ENCODE peak calls at places on chromosomes 16 and 17, in four cellular contexts. K is A549, W is HepG2, X is GM12878. M is an unnamed sample.

GRCh38 chr17:1787301-1787902 is 25.5 kb downstream of the SERPINF1 start:
- DNase-seq in W (peak), K (peak), X (no peak), M (no peak)

GRCh38 chr17:6047966-6048365 is 22.2 kb upstream of the WSCD1 start:
- DNase-seq in X (no peak), K (no peak), W (no peak), M (no peak)

GRCh38 chr17:71409712-71410111 is 711.1 kb upstream of the SOX9 start:
- DNase-seq in K (no peak), W (no peak), X (no peak), M (no peak)

GRCh38 chr16:56477096-56477878 is 25.9 kb downstream of the OGFOD1 start:
- DNase-seq in K (peak), X (no peak), W (peak), M (no peak)

GRCh38 chr16:31243734-31244670 is 15.8 kb upstream of the ITGAM start:
- DNase-seq in K (no peak), W (no peak), X (peak), M (no peak)

GRCh38 chr17:47317119-47317518 is 6.6 kb upstream of the EFCAB13 start:
- DNase-seq in X (no peak), K (no peak), W (no peak), M (no peak)

GRCh38 chr17:76947309-76947708 is 79.1 kb downstream of the MGAT5B start:
- DNase-seq in W (no peak), X (no peak), K (no peak), M (no peak)

GRCh38 chr16:73025111-73025505 is 22.8 kb downstream of the ZFHX3 start:
- DNase-seq in X (no peak), W (no peak), K (no peak), M (no peak)

GRCh38 chr17:40915721-40916256 is 21.7 kb downstream of the KRT23 start:
- DNase-seq in K (no peak), X (peak), W (no peak), M (no peak)

GRCh38 chr16:84396537-84397008 is 28.2 kb downstream of the ATP2C2 start:
- DNase-seq in W (no peak), X (no peak), K (peak), M (no peak)

GRCh38 chr17:35284955-35285354 is 42.1 kb downstream of the SLFN5 start:
- DNase-seq in K (no peak), W (no peak), X (no peak), M (no peak)

GRCh38 chr16:74667215-74667765 is 613 bp upstream of the RFWD3 start:
- DNase-seq in W (peak), X (no peak), K (no peak), M (peak)

GRCh38 chr17:29733151-29733550 is 110.4 kb upstream of the CORO6 start:
- DNase-seq in X (no peak), K (no peak), W (no peak), M (no peak)
- TF ChIP-seq CHD4 in X (no peak), K (no peak), W (no peak), M (no peak)

GRCh38 chr17:39139137-39139516 is 12.3 kb downstream of the PLXDC1 start:
- DNase-seq in K (peak), X (no peak), W (no peak), M (no peak)
- TF ChIP-seq CHD4 in K (no peak), X (no peak), W (no peak), M (no peak)

DNA sequence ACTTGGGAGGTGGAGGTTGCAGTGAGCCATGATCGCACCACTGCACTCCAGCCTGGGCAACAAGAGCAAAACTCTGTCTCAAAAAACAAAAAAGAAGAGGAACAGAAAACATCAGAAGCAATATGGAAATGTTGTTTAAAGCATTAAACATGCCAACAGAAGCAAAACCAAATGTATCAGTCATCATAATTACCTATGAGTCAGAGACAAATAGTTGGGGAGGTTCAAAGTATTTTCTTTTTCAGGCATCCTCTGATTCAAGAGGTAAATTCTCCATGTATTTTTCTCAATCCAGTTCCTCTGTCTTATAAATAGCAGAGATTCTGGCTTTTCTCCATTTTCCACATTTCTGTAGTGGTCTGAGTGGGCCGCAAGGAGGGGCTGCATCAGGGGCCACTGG is 2.1 kb upstream of the TM4SF5 start:
- DNase-seq in W (peak), X (no peak), K (no peak), M (no peak)
- TF ChIP-seq CHD4 in W (no peak), X (no peak), K (no peak), M (no peak)

GRCh38 chr17:58092797-58093385 is 9.7 kb downstream of the DYNLL2 start:
- DNase-seq in X (no peak), K (no peak), W (no peak), M (no peak)

GRCh38 chr17:58088624-58089023 is 5.4 kb downstream of the DYNLL2 start:
- DNase-seq in W (no peak), X (no peak), K (no peak), M (no peak)

GRCh38 chr17:58089111-58089510 is 5.9 kb downstream of the DYNLL2 start:
- DNase-seq in K (no peak), W (no peak), X (no peak), M (no peak)

GRCh38 chr17:58092101-58092796 is 9.0 kb downstream of the DYNLL2 start:
- DNase-seq in W (no peak), K (no peak), X (no peak), M (no peak)

GRCh38 chr17:58091024-58091567 is 7.9 kb downstream of the DYNLL2 start:
- DNase-seq in W (no peak), K (no peak), X (no peak), M (no peak)
- TF ChIP-seq CHD4 in W (no peak), K (no peak), X (no peak), M (no peak)

DNA sequence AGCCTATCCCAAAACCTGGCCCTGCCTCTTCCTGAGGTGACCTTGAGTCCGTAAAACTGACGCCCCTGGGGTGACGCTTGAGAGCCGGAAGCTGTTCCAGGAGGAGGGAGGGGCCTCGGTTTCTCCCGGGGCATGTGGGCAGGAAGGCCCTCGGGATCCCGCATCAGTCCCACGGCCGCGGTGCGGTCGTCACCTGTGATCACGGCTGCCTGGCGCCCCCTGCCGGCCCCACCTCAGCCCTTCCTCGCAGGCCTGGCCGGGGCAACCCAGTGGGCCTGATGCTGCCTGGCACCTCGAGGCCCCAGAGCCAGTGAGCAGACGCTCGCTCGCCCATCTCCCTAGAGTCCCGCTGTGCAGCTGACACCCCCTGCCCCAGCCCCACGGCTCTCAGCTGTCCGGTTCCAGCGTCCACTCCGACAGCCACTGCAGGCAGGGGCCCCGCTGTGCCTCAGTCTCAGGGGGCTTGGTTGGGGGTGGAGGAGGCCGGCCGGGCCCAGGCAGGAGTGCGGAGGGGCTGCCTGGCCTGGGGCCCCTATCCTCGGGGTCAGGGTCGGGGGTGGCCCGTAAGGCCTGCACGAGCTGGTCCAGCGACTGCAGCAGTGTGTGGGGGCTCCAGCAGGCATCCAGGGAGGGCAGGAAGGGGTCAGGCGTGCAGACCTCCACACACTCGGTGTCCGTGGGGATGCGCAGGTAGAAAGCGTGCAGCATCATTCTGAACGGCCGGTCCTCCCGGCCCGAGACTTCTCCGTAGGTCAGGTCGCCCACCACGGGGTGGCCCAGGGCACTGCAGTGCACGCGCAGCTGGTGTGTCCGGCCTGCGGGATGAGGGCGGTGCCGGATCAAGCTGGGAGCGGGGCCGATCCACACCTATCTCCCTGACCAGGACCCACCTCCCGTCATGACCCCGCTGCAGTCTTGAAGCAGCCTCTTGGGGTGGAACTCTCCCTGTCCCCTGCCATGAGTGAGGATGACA is 2.3 kb downstream of the RPUSD1 start:
- DNase-seq in W (peak), K (peak), X (no peak), M (peak)
- TF ChIP-seq CHD4 in W (no peak), K (no peak), X (no peak), M (no peak)

GRCh38 chr16:87203060-87203656 is 114.0 kb downstream of the C16orf95 start:
- DNase-seq in X (no peak), K (peak), W (peak), M (peak)

GRCh38 chr16:87201777-87202176 is 115.4 kb downstream of the C16orf95 start:
- DNase-seq in K (no peak), W (no peak), X (no peak), M (no peak)

GRCh38 chr16:87200637-87201036 is 116.6 kb downstream of the C16orf95 start:
- DNase-seq in W (no peak), K (no peak), X (no peak), M (no peak)

GRCh38 chr16:87201052-87201451 is 116.1 kb downstream of the C16orf95 start:
- DNase-seq in W (no peak), K (no peak), X (no peak), M (no peak)

GRCh38 chr16:87202346-87202745 is 114.8 kb downstream of the C16orf95 start:
- DNase-seq in K (no peak), W (no peak), X (no peak), M (no peak)
- TF ChIP-seq CHD4 in K (no peak), W (no peak), X (no peak), M (no peak)

GRCh38 chr17:14557482-14557881 is 256.6 kb downstream of the HS3ST3B1 start:
- DNase-seq in K (no peak), W (no peak), X (no peak), M (no peak)

GRCh38 chr17:14552311-14552710 is 251.4 kb downstream of the HS3ST3B1 start:
- DNase-seq in K (no peak), W (no peak), X (no peak), M (no peak)

GRCh38 chr17:14559220-14559619 is 258.3 kb downstream of the HS3ST3B1 start:
- DNase-seq in K (no peak), X (no peak), W (no peak), M (no peak)

GRCh38 chr17:14559720-14560119 is 258.8 kb downstream of the HS3ST3B1 start:
- DNase-seq in W (no peak), K (no peak), X (no peak), M (no peak)

GRCh38 chr17:14553847-14554246 is 253.0 kb downstream of the HS3ST3B1 start:
- DNase-seq in X (no peak), K (no peak), W (no peak), M (no peak)
- TF ChIP-seq CHD4 in X (no peak), K (no peak), W (no peak), M (no peak)

DNA sequence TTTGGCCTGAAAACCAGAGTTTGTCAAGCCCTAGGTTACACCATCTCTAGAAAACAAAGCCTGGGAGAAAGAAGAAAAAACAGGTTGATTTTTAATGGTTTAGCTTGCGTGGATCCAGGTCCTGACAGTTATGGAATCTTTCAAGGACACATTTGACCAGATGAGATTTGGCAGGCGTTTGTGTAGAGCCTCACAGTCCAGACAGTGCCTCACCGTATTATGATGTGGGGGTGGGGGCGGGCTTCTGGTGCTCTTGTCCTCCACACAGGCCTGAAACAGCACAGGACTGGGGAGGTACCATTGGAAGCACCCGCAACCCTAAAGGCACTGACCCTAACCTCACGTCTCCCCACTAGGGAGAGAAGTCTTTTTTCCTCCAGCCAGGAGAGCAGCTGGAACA is 19.6 kb downstream of the MVP start:
- DNase-seq in X (no peak), W (no peak), K (no peak), M (no peak)
- TF ChIP-seq CHD4 in X (no peak), W (no peak), K (no peak), M (no peak)

DNA sequence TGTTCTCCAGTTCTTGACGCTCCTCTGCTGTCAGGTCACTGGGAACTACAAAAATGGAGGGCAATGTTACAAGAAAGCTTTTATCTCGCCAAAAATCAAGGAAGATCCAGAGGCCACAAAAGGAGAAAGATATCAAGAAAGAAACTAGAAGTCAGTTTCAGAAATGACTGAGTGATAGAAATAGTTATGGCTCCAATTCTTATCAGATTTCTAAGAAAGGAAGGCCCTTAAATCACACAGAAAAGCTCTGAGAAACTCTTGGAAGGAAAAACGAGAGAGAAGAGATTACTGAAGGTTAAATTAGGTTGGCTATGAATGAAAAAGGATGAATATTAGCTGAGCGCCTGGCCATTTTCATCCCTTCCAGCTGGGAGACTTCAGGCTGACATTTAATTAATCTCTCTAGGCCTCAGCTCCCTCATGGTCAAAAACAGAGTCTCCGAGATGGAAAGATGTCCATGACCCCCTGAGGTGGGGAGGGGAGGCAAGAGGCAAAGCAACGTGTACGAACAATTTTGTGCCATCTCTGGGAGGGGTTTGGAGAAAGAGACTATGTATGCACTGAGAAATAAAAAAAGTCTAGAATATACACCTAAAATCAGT is 72.3 kb downstream of the CYTH1 start:
- DNase-seq in X (no peak), K (no peak), W (no peak), M (no peak)
- TF ChIP-seq CHD4 in X (no peak), K (no peak), W (no peak), M (no peak)

M was measured in K562.